ENCODE peak calls at places on chromosome 11, in six cellular contexts. T, A, P, V, K and S are unnamed samples.

GRCh38 chr11:133127746-133128145 is 404.6 kb downstream of the OPCML start:
- DNase-seq in T (no peak), A (no peak), P (no peak), V (no peak), K (no peak), S (no peak)

GRCh38 chr11:3165152-3165705 is at the start of gene OSBPL5:
- DNase-seq in T (peak), A (peak), P (peak), V (peak), K (no peak), S (no peak)

GRCh38 chr11:74169736-74170458 is 905 bp downstream of the C2CD3 start:
- DNase-seq in T (no peak), A (no peak), P (no peak), V (no peak), K (no peak), S (no peak)

GRCh38 chr11:117719480-117719879 is 77.5 kb downstream of the DSCAML1 start:
- DNase-seq in T (no peak), A (no peak), P (no peak), V (no peak), K (no peak), S (no peak)

GRCh38 chr11:8356731-8357504 is 93.2 kb upstream of the LMO1 start:
- DNase-seq in T (no peak), A (peak), P (peak), V (no peak), K (peak), S (no peak)

GRCh38 chr11:88523362-88524028 is 186.0 kb upstream of the CTSC start:
- DNase-seq in T (no peak), A (no peak), P (no peak), V (no peak), K (no peak), S (no peak)

GRCh38 chr11:86938900-86939880 is 16.0 kb downstream of the FZD4 start:
- DNase-seq in T (no peak), A (peak), P (no peak), V (no peak), K (no peak), S (no peak)

GRCh38 chr11:126607776-126608625 is 252.5 kb downstream of the ST3GAL4 start:
- DNase-seq in T (no peak), A (peak), P (no peak), V (no peak), K (no peak), S (no peak)

GRCh38 chr11:128622137-128622523 is 34.8 kb upstream of the ETS1 start:
- DNase-seq in T (peak), A (no peak), P (no peak), V (no peak), K (no peak), S (no peak)

GRCh38 chr11:29656557-29656956 is 360.3 kb downstream of the KCNA4 start:
- DNase-seq in T (no peak), A (no peak), P (no peak), V (no peak), K (no peak), S (no peak)

GRCh38 chr11:119895981-119896380 is 167.0 kb upstream of the NECTIN1 start:
- DNase-seq in T (no peak), A (no peak), P (no peak), V (no peak), K (no peak), S (no peak)

GRCh38 chr11:99682171-99682570 is 661.4 kb downstream of the CNTN5 start:
- DNase-seq in T (no peak), A (no peak), P (no peak), V (no peak), K (no peak), S (no peak)

GRCh38 chr11:75163917-75164316 is 13.0 kb downstream of the SLCO2B1 start:
- DNase-seq in T (no peak), A (no peak), P (no peak), V (no peak), K (no peak), S (no peak)

GRCh38 chr11:74004694-74005615 is 3.9 kb downstream of the UCP3 start:
- DNase-seq in T (peak), A (no peak), P (peak), V (no peak), K (no peak), S (peak)

GRCh38 chr11:131691558-131692041 is 321.2 kb downstream of the NTM start:
- DNase-seq in T (no peak), A (peak), P (no peak), V (no peak), K (no peak), S (no peak)

GRCh38 chr11:134464981-134465730 is 53.1 kb upstream of the B3GAT1 start:
- DNase-seq in T (no peak), A (no peak), P (no peak), V (no peak), K (no peak), S (no peak)

GRCh38 chr11:117426297-117426685 is 98.6 kb downstream of the CEP164 start:
- DNase-seq in T (peak), A (peak), P (peak), V (peak), K (peak), S (peak)

GRCh38 chr11:99069831-99070444 is 49.2 kb downstream of the CNTN5 start:
- DNase-seq in T (no peak), A (peak), P (no peak), V (no peak), K (no peak), S (no peak)

GRCh38 chr11:46718155-46719019 is 626 bp upstream of the F2 start:
- DNase-seq in T (no peak), A (no peak), P (no peak), V (no peak), K (no peak), S (no peak)

DNA sequence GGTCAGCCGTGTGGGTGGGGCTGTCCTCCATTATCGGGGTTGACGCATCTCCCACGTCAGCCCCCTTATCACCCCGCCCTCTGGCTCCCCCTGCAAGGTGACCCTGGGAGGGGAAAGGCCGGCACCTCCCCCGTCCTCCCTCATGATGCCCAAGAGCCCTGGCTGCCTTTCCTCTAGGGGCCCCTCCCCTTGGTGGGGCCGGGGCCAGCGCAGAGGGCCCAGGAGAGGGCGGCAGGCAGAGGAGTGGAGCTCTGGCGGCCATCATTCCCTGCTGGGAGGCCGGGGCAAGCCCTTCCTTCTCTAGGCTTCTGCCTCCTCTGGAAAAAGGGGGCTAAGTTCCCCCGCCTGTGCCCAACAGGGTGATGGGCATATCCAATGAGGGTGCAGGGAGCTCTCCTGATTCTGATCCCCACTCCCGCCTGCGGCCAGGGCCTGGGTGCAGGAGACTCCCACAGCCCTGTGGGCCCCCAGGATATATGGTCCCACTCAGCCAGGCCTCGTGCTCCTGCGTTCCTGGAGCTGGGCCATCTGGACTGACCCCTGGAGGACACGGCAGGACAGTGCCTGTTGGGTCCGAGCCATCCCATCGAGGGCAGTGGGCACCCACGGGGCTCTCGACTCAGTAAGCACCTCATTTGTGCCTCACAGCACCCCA is 12.3 kb downstream of the MYRF start:
- DNase-seq in T (no peak), A (no peak), P (no peak), V (no peak), K (no peak), S (no peak)
- TF ChIP-seq CTCF in T (no peak), A (peak), P (no peak), V (no peak), K (no peak), S (no peak)

GRCh38 chr11:11703885-11704284 is 82.1 kb upstream of the GALNT18 start:
- DNase-seq in T (no peak), A (no peak), P (no peak), V (no peak), K (no peak), S (no peak)

GRCh38 chr11:11697796-11698195 is 76.0 kb upstream of the GALNT18 start:
- DNase-seq in T (no peak), A (no peak), P (no peak), V (no peak), K (no peak), S (no peak)

GRCh38 chr11:11706022-11706421 is 84.2 kb upstream of the GALNT18 start:
- DNase-seq in T (no peak), A (no peak), P (no peak), V (no peak), K (no peak), S (no peak)

GRCh38 chr11:11701070-11701469 is 79.3 kb upstream of the GALNT18 start:
- DNase-seq in T (no peak), A (no peak), P (no peak), V (no peak), K (no peak), S (no peak)
- TF ChIP-seq CTCF in T (no peak), A (no peak), P (no peak), V (no peak), K (no peak), S (no peak)

GRCh38 chr11:101390539-101390938 is 193.3 kb downstream of the TRPC6 start:
- DNase-seq in T (no peak), A (no peak), P (no peak), V (no peak), K (no peak), S (no peak)
- TF ChIP-seq CTCF in T (no peak), A (peak), P (no peak), V (peak), K (no peak), S (no peak)

GRCh38 chr11:113151502-113151901 is 162.9 kb upstream of the TTC12 start:
- DNase-seq in T (no peak), A (no peak), P (no peak), V (no peak), K (no peak), S (no peak)
- TF ChIP-seq CTCF in T (no peak), A (no peak), P (no peak), V (no peak), K (no peak), S (no peak)

GRCh38 chr11:72040497-72041363 is 39.6 kb downstream of the NUMA1 start:
- DNase-seq in T (peak), A (peak), P (peak), V (peak), K (peak), S (peak)
- TF ChIP-seq CTCF in T (no peak), A (no peak), P (no peak), V (no peak), K (no peak), S (no peak)

GRCh38 chr11:121334973-121335711 is 42.6 kb downstream of the SC5D start:
- DNase-seq in T (no peak), A (no peak), P (no peak), V (no peak), K (no peak), S (no peak)
- TF ChIP-seq CTCF in T (no peak), A (no peak), P (no peak), V (no peak), K (no peak), S (no peak)

GRCh38 chr11:34466802-34467488 is 28.2 kb downstream of the CAT start:
- DNase-seq in T (no peak), A (no peak), P (no peak), V (no peak), K (no peak), S (no peak)

GRCh38 chr11:34473603-34474169 is 35.0 kb downstream of the CAT start:
- DNase-seq in T (no peak), A (no peak), P (no peak), V (no peak), K (no peak), S (no peak)

GRCh38 chr11:34464591-34465036 is 25.9 kb downstream of the CAT start:
- DNase-seq in T (no peak), A (no peak), P (no peak), V (no peak), K (no peak), S (no peak)

DNA sequence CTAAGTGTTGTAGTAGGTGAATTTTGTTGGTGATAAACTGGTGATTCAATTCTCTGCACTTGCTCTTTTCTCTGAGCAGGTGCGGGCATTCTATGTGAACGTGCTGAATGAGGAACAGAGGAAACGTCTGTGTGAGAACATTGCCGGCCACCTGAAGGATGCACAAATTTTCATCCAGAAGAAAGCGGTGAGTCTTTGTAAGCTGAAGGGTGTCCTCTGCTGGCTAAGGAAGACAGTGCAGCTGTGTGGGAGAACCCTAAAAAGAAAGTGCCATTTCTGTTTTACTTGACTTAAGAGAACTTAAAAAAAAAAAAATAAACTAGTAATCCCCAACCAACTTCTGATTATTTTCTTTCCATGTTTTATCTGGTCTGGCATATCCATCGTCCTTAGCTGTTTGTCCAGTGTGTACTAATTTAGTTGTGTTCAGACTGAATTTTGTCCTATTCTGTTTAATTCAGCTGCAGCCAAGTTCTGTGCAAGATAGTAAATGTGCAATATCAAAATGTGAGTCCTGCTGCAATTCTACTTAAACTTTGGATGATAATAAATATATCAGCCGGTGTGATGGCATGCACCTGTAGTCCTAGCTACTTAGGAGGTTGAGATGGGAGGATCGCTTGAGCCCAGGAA is 29.6 kb downstream of the CAT start:
- DNase-seq in T (no peak), A (peak), P (peak), V (peak), K (no peak), S (no peak)
- TF ChIP-seq CTCF in T (peak), A (peak), P (peak), V (peak), K (no peak), S (peak)